ENCODE peak calls at places on chromosomes 4 and X, in four cellular contexts. U, W, R and T are unnamed samples.

GRCh38 chr4:27123050-27123768 is 262.6 kb downstream of the STIM2 start:
- DNase-seq in U (no peak), W (peak; percentile 12), R (peak; percentile 47), T (peak; percentile 63)

GRCh38 chrX:18961686-18962085 is 22.2 kb downstream of the PHKA2 start:
- DNase-seq in U (no peak), W (no peak), R (no peak), T (no peak)

GRCh38 chr4:25915359-25915716 is 1.3 kb downstream of the SMIM20 start:
- DNase-seq in U (no peak), W (no peak), R (no peak), T (no peak)

GRCh38 chr4:106615407-106615945 is 246.9 kb upstream of the GIMD1 start:
- DNase-seq in U (no peak), W (peak; percentile 12), R (no peak), T (peak; percentile 8)

GRCh38 chr4:153757407-153757806 is 2.4 kb downstream of the RNF175 start:
- DNase-seq in U (no peak), W (peak; percentile 61), R (no peak), T (peak; percentile 25)

GRCh38 chr4:8302331-8302730 is 32.8 kb downstream of the HTRA3 start:
- DNase-seq in U (no peak), W (no peak), R (no peak), T (no peak)

GRCh38 chrX:57900961-57901360 is 9.3 kb downstream of the ZXDA start:
- DNase-seq in U (no peak), W (peak; percentile 68), R (no peak), T (no peak)

GRCh38 chr4:8709050-8709728 is 116.6 kb downstream of the CPZ start:
- DNase-seq in U (no peak), W (no peak), R (no peak), T (no peak)

GRCh38 chr4:102344520-102344954 is 745 bp downstream of the SLC39A8 start:
- DNase-seq in U (peak; percentile 79), W (peak; percentile 49), R (peak; percentile 58), T (peak; percentile 36)

GRCh38 chrX:140157611-140158010 is 192.3 kb upstream of the CXorf66 start:
- DNase-seq in U (no peak), W (peak; percentile 80), R (no peak), T (peak; percentile 39)

GRCh38 chr4:42050850-42051249 is 60.5 kb downstream of the SLC30A9 start:
- DNase-seq in U (no peak), W (no peak), R (no peak), T (no peak)